ENCODE peak calls at places on chromosome 22, in six cellular contexts. U is astrocyte of the spinal cord, O is HCT116, L is right atrium auricular region, V is HFFc6, N is spleen. M is an unnamed sample.

GRCh38 chr22:29722587-29722986 is 2.8 kb downstream of the CABP7 start:
- DNase-seq in O (no peak), L (no peak), U (no peak), V (no peak), N (no peak), M (no peak)

GRCh38 chr22:43293661-43294392 is 49.3 kb downstream of the SCUBE1 start:
- DNase-seq in L (no peak), U (no peak), N (no peak), V (no peak), O (no peak), M (no peak)

GRCh38 chr22:30634477-30635233 is 926 bp upstream of the SLC35E4 start:
- DNase-seq in O (peak; percentile 73), U (peak; percentile 86), V (peak; percentile 82), L (peak; percentile 94), N (peak; percentile 97), M (peak; percentile 91)

GRCh38 chr22:44797181-44797720 is 44.9 kb downstream of the ARHGAP8 start:
- DNase-seq in L (no peak), V (no peak), U (no peak), N (no peak), O (no peak), M (no peak)

GRCh38 chr22:24810043-24810749 is 4.2 kb downstream of the SGSM1 start:
- DNase-seq in L (no peak), N (no peak), V (no peak), O (no peak), U (no peak), M (no peak)

GRCh38 chr22:29710922-29711593 is 8.7 kb upstream of the CABP7 start:
- DNase-seq in V (no peak), U (no peak), L (no peak), N (peak; percentile 87), O (no peak), M (no peak)

GRCh38 chr22:42868751-42869251 is 11.7 kb upstream of the ARFGAP3 start:
- DNase-seq in O (no peak), L (no peak), U (peak; percentile 72), V (no peak), N (no peak), M (no peak)

GRCh38 chr22:49198705-49199084 is 629.0 kb downstream of the BRD1 start:
- DNase-seq in L (no peak), U (no peak), O (no peak), N (no peak), V (no peak), M (no peak)

GRCh38 chr22:17966403-17966717 is 58.0 kb downstream of the MICAL3 start:
- DNase-seq in U (no peak), L (no peak), V (no peak), O (no peak), N (no peak), M (no peak)

GRCh38 chr22:44712156-44712555 is 10.2 kb downstream of the PRR5 start:
- DNase-seq in L (no peak), N (peak; percentile 85), V (no peak), O (no peak), U (no peak), M (no peak)

GRCh38 chr22:17266261-17266971 is 47.2 kb upstream of the ADA2 start:
- DNase-seq in L (no peak), N (no peak), U (peak; percentile 21), V (no peak), O (no peak), M (no peak)

GRCh38 chr22:25053153-25053805 is 100.8 kb downstream of the KIAA1671 start:
- DNase-seq in O (no peak), U (no peak), L (no peak), V (no peak), N (no peak), M (no peak)

GRCh38 chr22:24323233-24323632 is 52.6 kb downstream of the SPECC1L start:
- DNase-seq in O (no peak), U (no peak), N (no peak), L (no peak), V (no peak), M (no peak)

GRCh38 chr22:25013634-25014033 is 61.1 kb downstream of the KIAA1671 start:
- DNase-seq in L (no peak), O (no peak), N (no peak), V (peak; percentile 33), U (no peak), M (no peak)

GRCh38 chr22:33829549-33830280 is 90.6 kb downstream of the LARGE1 start:
- DNase-seq in L (no peak), O (no peak), N (no peak), V (no peak), U (no peak), M (no peak)

GRCh38 chr22:35547993-35548761 is 7.5 kb downstream of the RASD2 start:
- DNase-seq in O (no peak), U (no peak), V (no peak), L (no peak), N (no peak), M (no peak)
- TF ChIP-seq CTCF in O (no peak), U (peak; percentile 35), V (peak; percentile 16), L (no peak), N (no peak), M (no peak)

DNA sequence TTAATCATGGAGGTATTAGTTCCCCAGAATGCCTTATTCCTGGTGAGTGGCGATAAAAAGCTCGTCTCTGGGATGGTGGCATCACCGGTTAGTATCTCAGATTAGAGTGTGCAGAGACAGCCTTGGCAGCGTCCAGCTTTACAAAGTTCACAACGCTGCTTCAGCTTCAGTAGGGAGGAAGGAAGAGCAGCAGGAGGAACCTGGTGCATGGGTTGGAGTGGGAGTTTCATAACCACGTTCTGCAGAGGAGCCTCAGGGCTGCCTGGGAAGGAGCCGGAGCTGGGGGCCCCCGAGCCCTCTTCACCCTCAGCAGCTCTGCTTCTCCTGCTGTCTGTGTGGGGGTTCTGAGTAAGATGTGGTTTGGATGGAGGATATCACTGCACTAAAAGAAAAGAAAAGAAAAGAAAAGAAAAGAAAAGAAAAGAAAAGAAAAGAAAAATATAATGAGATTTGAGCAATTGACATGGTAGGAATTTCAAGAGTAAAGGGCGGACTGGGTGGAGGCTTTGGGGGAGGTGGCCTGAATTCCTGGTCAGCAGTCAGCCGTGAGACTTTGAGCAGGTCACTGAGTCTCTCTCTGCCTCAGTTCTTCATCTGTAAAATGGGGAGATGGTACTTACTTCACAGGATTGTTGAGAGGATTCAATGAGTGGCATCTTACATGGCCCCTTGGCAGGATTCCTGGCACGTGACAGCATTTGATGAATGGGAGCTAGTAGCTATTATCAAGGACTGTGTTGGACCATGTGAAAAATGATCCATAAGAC is 6.5 kb downstream of the ASPHD2 start:
- DNase-seq in O (no peak), L (no peak), V (no peak), U (no peak), N (no peak), M (no peak)
- TF ChIP-seq CTCF in O (no peak), L (no peak), V (no peak), U (no peak), N (no peak), M (no peak)

GRCh38 chr22:47012589-47013365 is 250.3 kb downstream of the TBC1D22A start:
- DNase-seq in U (peak; percentile 57), L (no peak), N (no peak), V (no peak), O (no peak), M (no peak)
- TF ChIP-seq CTCF in U (peak; percentile 18), L (no peak), N (no peak), V (peak; percentile 53), O (no peak), M (no peak)

GRCh38 chr22:50504245-50505211 is 3.0 kb downstream of the LMF2 start:
- DNase-seq in O (no peak), N (peak; percentile 83), U (no peak), L (no peak), V (no peak), M (no peak)
- TF ChIP-seq CTCF in O (no peak), N (no peak), U (no peak), L (no peak), V (no peak), M (no peak)

GRCh38 chr22:19896665-19897355 is 42.1 kb upstream of the GNB1L start:
- DNase-seq in L (no peak), V (no peak), U (no peak), N (peak; percentile 67), O (no peak), M (no peak)
- TF ChIP-seq CTCF in L (no peak), V (no peak), U (no peak), N (no peak), O (no peak), M (no peak)

GRCh38 chr22:23119492-23120414 is 22.0 kb downstream of the RSPH14 start:
- DNase-seq in V (no peak), N (no peak), L (no peak), U (no peak), O (no peak), M (no peak)
- TF ChIP-seq CTCF in V (no peak), N (no peak), L (no peak), U (no peak), O (no peak), M (no peak)

GRCh38 chr22:50456466-50457234 is 18.2 kb downstream of the SBF1 start:
- DNase-seq in L (no peak), O (no peak), V (no peak), N (no peak), U (no peak), M (no peak)
- TF ChIP-seq CTCF in L (no peak), O (no peak), V (peak; percentile 44), N (no peak), U (peak; percentile 23), M (peak; percentile 35)

GRCh38 chr22:36175892-36176291 is 15.3 kb upstream of the APOL3 start:
- DNase-seq in N (no peak), O (no peak), U (no peak), V (no peak), L (no peak), M (no peak)
- TF ChIP-seq CTCF in N (no peak), O (no peak), U (no peak), V (peak; percentile 54), L (no peak), M (no peak)

DNA sequence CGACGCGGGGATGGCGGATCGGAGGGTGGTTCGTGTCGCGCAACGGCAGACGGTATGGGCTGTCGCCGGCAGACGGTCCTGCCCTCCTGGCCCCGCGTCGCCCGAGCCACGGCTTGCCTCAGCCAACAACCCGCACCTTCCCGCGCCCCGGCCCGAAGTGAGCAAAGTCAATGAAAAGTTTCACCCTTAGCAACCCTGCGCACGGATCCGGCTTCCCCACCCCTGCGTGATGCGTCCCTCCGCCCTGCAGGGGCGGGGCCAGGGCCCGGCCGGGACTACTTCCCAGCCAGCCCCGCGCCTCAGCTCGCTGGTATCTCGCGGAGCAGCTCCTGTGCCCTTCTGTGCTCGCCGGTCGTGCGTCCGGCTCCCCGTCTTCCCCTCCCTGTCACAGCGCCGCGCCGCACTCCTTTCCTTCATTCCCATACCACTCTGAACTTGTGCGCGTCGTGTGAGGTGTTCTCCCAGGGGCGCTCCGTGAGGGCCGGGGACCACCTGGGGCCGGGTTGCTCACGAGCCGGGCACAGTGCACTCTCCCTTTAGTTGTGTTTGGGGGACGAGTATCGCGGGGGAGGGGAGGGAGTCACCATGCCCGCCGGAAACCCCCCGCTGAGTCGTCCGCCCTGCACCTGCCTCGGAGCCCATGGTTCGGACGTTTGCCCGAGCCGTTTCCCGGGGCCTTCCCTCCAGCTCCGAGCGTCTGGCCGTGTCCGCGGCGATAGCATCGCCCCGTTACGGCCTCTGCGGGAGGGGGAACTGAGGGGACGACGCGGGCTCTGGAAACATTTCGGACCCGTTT is at the start of gene TOB2:
- DNase-seq in U (peak; percentile 96), N (peak; percentile 99), O (peak; percentile 93), L (peak; percentile 97), V (peak; percentile 92), M (peak; percentile 88)
- TF ChIP-seq CTCF in U (no peak), N (no peak), O (no peak), L (no peak), V (no peak), M (no peak)